ENCODE peak calls at places on chromosomes 5 and 9, in ten cellular contexts. Y is BE2C; Z is anterior cingulate cortex; Q is activated T-helper 9 cell treated with anti-CD3 and anti-CD28 coated beads, Interleukin-2, amount 50 U/mL, for 16 hours; W is testis; T is HT-29; A is activated CD8-positive, alpha-beta memory T cell treated with anti-CD3 and anti-CD28 coated beads, Interleukin-2, amount 10 ng/mL, durations not matched to agents 7 days and 5 days; I is NCI-H1092; S is skeletal muscle cell; L is T-helper 17 cell. N is an unnamed sample.

GRCh38 chr9:75088646-75089368 is 493 bp downstream of the OSTF1 start:
- DNase-seq in Y (peak; percentile 27), Z (no peak), Q (no peak), W (peak; percentile 63), T (peak; percentile 79), A (peak; percentile 63), I (peak; percentile 23), S (no peak), L (no peak), N (peak; percentile 73)

GRCh38 chr9:106860731-106861584 is 2.0 kb upstream of the ZNF462 start:
- DNase-seq in Y (peak; percentile 20), Z (no peak), Q (no peak), W (peak; percentile 32), T (no peak), A (no peak), I (no peak), S (no peak), L (no peak), N (peak; percentile 6)

GRCh38 chr5:89204766-89205165 is 321.8 kb upstream of the MEF2C start:
- DNase-seq in Y (no peak), Z (no peak), Q (no peak), W (no peak), T (no peak), A (no peak), I (no peak), S (peak; percentile 1), L (no peak), N (no peak)

GRCh38 chr5:159034083-159034824 is 65.5 kb downstream of the EBF1 start:
- DNase-seq in Y (peak; percentile 68), Z (no peak), Q (no peak), W (no peak), T (no peak), A (no peak), I (no peak), S (no peak), L (no peak), N (no peak)

GRCh38 chr9:33868430-33869000 is 51.6 kb downstream of the UBE2R2 start:
- DNase-seq in Y (no peak), Z (no peak), Q (no peak), W (no peak), T (no peak), A (no peak), I (no peak), S (peak; percentile 50), L (no peak), N (no peak)

GRCh38 chr9:124348831-124349230 is 66.4 kb downstream of the PSMB7 start:
- DNase-seq in Y (peak; percentile 3), Z (no peak), Q (no peak), W (no peak), T (no peak), A (no peak), I (no peak), S (no peak), L (no peak), N (no peak)

GRCh38 chr5:14706615-14707021 is 42.1 kb downstream of the OTULIN start:
- DNase-seq in Y (no peak), Z (no peak), Q (no peak), W (no peak), T (no peak), A (peak; percentile 59), I (no peak), S (no peak), L (no peak), N (peak; percentile 49)

GRCh38 chr5:80151890-80152289 is 104.0 kb downstream of the SERINC5 start:
- DNase-seq in Y (no peak), Z (no peak), Q (no peak), W (no peak), T (no peak), A (no peak), I (no peak), S (no peak), L (no peak), N (no peak)

GRCh38 chr9:1018121-1018520 is 32.0 kb upstream of the DMRT2 start:
- DNase-seq in Y (no peak), Z (no peak), Q (no peak), W (peak; percentile 71), T (peak; percentile 52), A (no peak), I (no peak), S (no peak), L (no peak), N (peak; percentile 65)

GRCh38 chr9:21473236-21473635 is 8.9 kb downstream of the IFNE start:
- DNase-seq in Y (no peak), Z (no peak), Q (no peak), W (no peak), T (no peak), A (no peak), I (no peak), S (no peak), L (no peak), N (no peak)

GRCh38 chr9:125151730-125152129 is 8.4 kb upstream of the SCAI start:
- DNase-seq in Y (no peak), Z (no peak), Q (no peak), W (no peak), T (no peak), A (no peak), I (no peak), S (no peak), L (no peak), N (no peak)

GRCh38 chr5:11797132-11797531 is 107.1 kb downstream of the CTNND2 start:
- DNase-seq in Y (no peak), Z (no peak), Q (no peak), W (no peak), T (no peak), A (no peak), I (no peak), S (no peak), L (no peak), N (no peak)

GRCh38 chr5:133930061-133930823 is 38.2 kb downstream of the C5orf15 start:
- DNase-seq in Y (no peak), Z (no peak), Q (peak; percentile 50), W (no peak), T (no peak), A (peak; percentile 77), I (no peak), S (peak; percentile 24), L (no peak), N (no peak)

GRCh38 chr5:135821061-135821781 is 13.2 kb upstream of the SLC25A48 start:
- DNase-seq in Y (no peak), Z (no peak), Q (no peak), W (no peak), T (no peak), A (peak; percentile 23), I (peak; percentile 37), S (no peak), L (no peak), N (no peak)

GRCh38 chr5:11234501-11234911 is 473.5 kb upstream of the DAP start:
- DNase-seq in Y (no peak), Z (no peak), Q (no peak), W (no peak), T (no peak), A (no peak), I (no peak), S (no peak), L (no peak), N (no peak)

GRCh38 chr5:140696891-140697492 is 3.3 kb upstream of the ZMAT2 start:
- DNase-seq in Y (no peak), Z (no peak), Q (no peak), W (no peak), T (no peak), A (no peak), I (no peak), S (no peak), L (no peak), N (no peak)

GRCh38 chr9:38417003-38417965 is 7.0 kb downstream of the IGFBPL1 start:
- DNase-seq in Y (peak; percentile 71), Z (no peak), Q (no peak), W (peak; percentile 72), T (peak; percentile 41), A (peak; percentile 60), I (peak; percentile 51), S (no peak), L (no peak), N (peak; percentile 71)

GRCh38 chr9:125861405-125862063 is 114.4 kb downstream of the PBX3 start:
- DNase-seq in Y (no peak), Z (no peak), Q (no peak), W (no peak), T (no peak), A (no peak), I (no peak), S (no peak), L (no peak), N (no peak)

GRCh38 chr9:127519301-127520166 is 68.2 kb downstream of the LRSAM1 start:
- DNase-seq in Y (no peak), Z (no peak), Q (peak; percentile 24), W (no peak), T (no peak), A (peak; percentile 74), I (no peak), S (peak; percentile 93), L (no peak), N (no peak)

GRCh38 chr5:127936439-127936972 is 147.1 kb upstream of the SLC12A2 start:
- DNase-seq in Y (no peak), Z (no peak), Q (no peak), W (no peak), T (peak; percentile 58), A (peak; percentile 41), I (no peak), S (no peak), L (no peak), N (no peak)

GRCh38 chr5:149749481-149750365 is 19.6 kb downstream of the PPARGC1B start:
- DNase-seq in Y (no peak), Z (no peak), Q (no peak), W (no peak), T (no peak), A (no peak), I (no peak), S (no peak), L (no peak), N (no peak)

GRCh38 chr9:86962692-86963091 is 15.4 kb upstream of the GAS1 start:
- DNase-seq in Y (no peak), Z (no peak), Q (no peak), W (no peak), T (no peak), A (no peak), I (no peak), S (no peak), L (no peak), N (no peak)

GRCh38 chr9:111866976-111867375 is 29.6 kb upstream of the UGCG start:
- DNase-seq in Y (no peak), Z (no peak), Q (no peak), W (no peak), T (peak; percentile 38), A (no peak), I (no peak), S (peak; percentile 47), L (no peak), N (peak; percentile 53)